ENCODE peak calls at places on chromosomes 12 and 14, in seven cellular contexts. One of them, this sample, is unnamed.

GRCh38 chr14:61460853-61461611 is 139.7 kb downstream of the PRKCH start:
- DNase-seq in astrocyte of the spinal cord: no peak
- DNase-seq in dorsolateral prefrontal cortex: no peak
- DNase-seq in tibial artery: no peak
- DNase-seq in lower lobe of right lung: no peak
- DNase-seq in choroid plexus epithelial cell: peak; percentile 26
- DNase-seq in nephron progenitor cell: no peak
- DNase-seq in this sample: no peak

GRCh38 chr12:17949558-17950141 is 140.3 kb downstream of the RERGL start:
- DNase-seq in tibial artery: no peak
- DNase-seq in astrocyte of the spinal cord: no peak
- DNase-seq in choroid plexus epithelial cell: no peak
- DNase-seq in lower lobe of right lung: no peak
- DNase-seq in dorsolateral prefrontal cortex: no peak
- DNase-seq in nephron progenitor cell: no peak
- DNase-seq in this sample: no peak

GRCh38 chr12:68094645-68095395 is 64.7 kb downstream of the IFNG start:
- DNase-seq in nephron progenitor cell: no peak
- DNase-seq in dorsolateral prefrontal cortex: no peak
- DNase-seq in lower lobe of right lung: no peak
- DNase-seq in astrocyte of the spinal cord: no peak
- DNase-seq in choroid plexus epithelial cell: no peak
- DNase-seq in tibial artery: no peak
- DNase-seq in this sample: no peak

GRCh38 chr14:24430143-24430681 is 458 bp downstream of the KHNYN start:
- DNase-seq in nephron progenitor cell: peak; percentile 69
- DNase-seq in lower lobe of right lung: peak; percentile 85
- DNase-seq in dorsolateral prefrontal cortex: no peak
- DNase-seq in tibial artery: peak; percentile 94
- DNase-seq in astrocyte of the spinal cord: peak; percentile 77
- DNase-seq in choroid plexus epithelial cell: peak; percentile 80
- DNase-seq in this sample: peak; percentile 49

GRCh38 chr14:100589071-100589759 is 2.0 kb upstream of the BEGAIN start:
- DNase-seq in tibial artery: peak; percentile 56
- DNase-seq in lower lobe of right lung: no peak
- DNase-seq in astrocyte of the spinal cord: no peak
- DNase-seq in choroid plexus epithelial cell: no peak
- DNase-seq in nephron progenitor cell: peak; percentile 13
- DNase-seq in dorsolateral prefrontal cortex: no peak
- DNase-seq in this sample: no peak

GRCh38 chr14:50560929-50561280 is 960 bp downstream of the ATL1 start:
- DNase-seq in choroid plexus epithelial cell: peak; percentile 58
- DNase-seq in nephron progenitor cell: peak; percentile 70
- DNase-seq in tibial artery: peak; percentile 95
- DNase-seq in dorsolateral prefrontal cortex: peak; percentile 89
- DNase-seq in astrocyte of the spinal cord: peak; percentile 48
- DNase-seq in lower lobe of right lung: peak; percentile 92
- DNase-seq in this sample: peak; percentile 63

GRCh38 chr12:131116437-131117117 is 162.9 kb downstream of the ADGRD1 start:
- DNase-seq in choroid plexus epithelial cell: peak; percentile 15
- DNase-seq in dorsolateral prefrontal cortex: no peak
- DNase-seq in astrocyte of the spinal cord: no peak
- DNase-seq in lower lobe of right lung: peak; percentile 28
- DNase-seq in nephron progenitor cell: peak; percentile 54
- DNase-seq in tibial artery: no peak
- DNase-seq in this sample: peak; percentile 37

GRCh38 chr12:24561882-24562760 is 386.8 kb downstream of the BCAT1 start:
- DNase-seq in choroid plexus epithelial cell: peak; percentile 81
- DNase-seq in dorsolateral prefrontal cortex: peak; percentile 65
- DNase-seq in astrocyte of the spinal cord: peak; percentile 75
- DNase-seq in tibial artery: peak; percentile 88
- DNase-seq in lower lobe of right lung: peak; percentile 82
- DNase-seq in nephron progenitor cell: peak; percentile 77
- DNase-seq in this sample: peak; percentile 68

GRCh38 chr14:70956511-70956910 is 49.3 kb downstream of the PCNX1 start:
- DNase-seq in dorsolateral prefrontal cortex: no peak
- DNase-seq in tibial artery: no peak
- DNase-seq in lower lobe of right lung: no peak
- DNase-seq in choroid plexus epithelial cell: no peak
- DNase-seq in astrocyte of the spinal cord: no peak
- DNase-seq in nephron progenitor cell: no peak
- DNase-seq in this sample: no peak

GRCh38 chr14:70954068-70954467 is 46.8 kb downstream of the PCNX1 start:
- DNase-seq in nephron progenitor cell: no peak
- DNase-seq in choroid plexus epithelial cell: no peak
- DNase-seq in dorsolateral prefrontal cortex: no peak
- DNase-seq in lower lobe of right lung: no peak
- DNase-seq in tibial artery: no peak
- DNase-seq in astrocyte of the spinal cord: no peak
- DNase-seq in this sample: no peak

GRCh38 chr14:70957710-70958109 is 50.5 kb downstream of the PCNX1 start:
- DNase-seq in dorsolateral prefrontal cortex: no peak
- DNase-seq in nephron progenitor cell: no peak
- DNase-seq in astrocyte of the spinal cord: no peak
- DNase-seq in lower lobe of right lung: no peak
- DNase-seq in tibial artery: no peak
- DNase-seq in choroid plexus epithelial cell: no peak
- DNase-seq in this sample: no peak

GRCh38 chr14:70952485-70952884 is 45.2 kb downstream of the PCNX1 start:
- DNase-seq in choroid plexus epithelial cell: no peak
- DNase-seq in nephron progenitor cell: no peak
- DNase-seq in astrocyte of the spinal cord: no peak
- DNase-seq in dorsolateral prefrontal cortex: no peak
- DNase-seq in lower lobe of right lung: no peak
- DNase-seq in tibial artery: no peak
- DNase-seq in this sample: no peak

GRCh38 chr14:70955543-70956480 is 48.6 kb downstream of the PCNX1 start:
- DNase-seq in dorsolateral prefrontal cortex: no peak
- DNase-seq in astrocyte of the spinal cord: peak; percentile 22
- DNase-seq in tibial artery: no peak
- DNase-seq in nephron progenitor cell: no peak
- DNase-seq in lower lobe of right lung: no peak
- DNase-seq in choroid plexus epithelial cell: peak; percentile 53
- DNase-seq in this sample: no peak
- TF ChIP-seq CTCF in dorsolateral prefrontal cortex: peak; percentile 55
- TF ChIP-seq CTCF in astrocyte of the spinal cord: peak; percentile 76
- TF ChIP-seq CTCF in tibial artery: peak; percentile 32
- TF ChIP-seq CTCF in nephron progenitor cell: peak; percentile 36
- TF ChIP-seq CTCF in lower lobe of right lung: peak; percentile 55
- TF ChIP-seq CTCF in choroid plexus epithelial cell: peak; percentile 82
- TF ChIP-seq CTCF in this sample: peak; percentile 57

GRCh38 chr14:91925727-91926121 is 21.8 kb downstream of the FBLN5 start:
- DNase-seq in tibial artery: no peak
- DNase-seq in lower lobe of right lung: no peak
- DNase-seq in astrocyte of the spinal cord: no peak
- DNase-seq in dorsolateral prefrontal cortex: no peak
- DNase-seq in nephron progenitor cell: no peak
- DNase-seq in choroid plexus epithelial cell: no peak
- DNase-seq in this sample: no peak

GRCh38 chr14:91924871-91925726 is 22.4 kb downstream of the FBLN5 start:
- DNase-seq in lower lobe of right lung: no peak
- DNase-seq in astrocyte of the spinal cord: no peak
- DNase-seq in tibial artery: peak; percentile 72
- DNase-seq in choroid plexus epithelial cell: peak; percentile 54
- DNase-seq in dorsolateral prefrontal cortex: no peak
- DNase-seq in nephron progenitor cell: no peak
- DNase-seq in this sample: no peak

GRCh38 chr14:91927800-91928199 is 19.7 kb downstream of the FBLN5 start:
- DNase-seq in lower lobe of right lung: no peak
- DNase-seq in dorsolateral prefrontal cortex: no peak
- DNase-seq in astrocyte of the spinal cord: no peak
- DNase-seq in choroid plexus epithelial cell: no peak
- DNase-seq in nephron progenitor cell: no peak
- DNase-seq in tibial artery: peak; percentile 74
- DNase-seq in this sample: no peak

GRCh38 chr14:91926131-91926890 is 21.2 kb downstream of the FBLN5 start:
- DNase-seq in nephron progenitor cell: no peak
- DNase-seq in dorsolateral prefrontal cortex: no peak
- DNase-seq in choroid plexus epithelial cell: no peak
- DNase-seq in tibial artery: no peak
- DNase-seq in astrocyte of the spinal cord: no peak
- DNase-seq in lower lobe of right lung: no peak
- DNase-seq in this sample: no peak

GRCh38 chr14:91927216-91927615 is 20.3 kb downstream of the FBLN5 start:
- DNase-seq in tibial artery: no peak
- DNase-seq in lower lobe of right lung: no peak
- DNase-seq in nephron progenitor cell: no peak
- DNase-seq in dorsolateral prefrontal cortex: no peak
- DNase-seq in choroid plexus epithelial cell: peak; percentile 59
- DNase-seq in astrocyte of the spinal cord: no peak
- DNase-seq in this sample: no peak
- TF ChIP-seq CTCF in tibial artery: no peak
- TF ChIP-seq CTCF in lower lobe of right lung: no peak
- TF ChIP-seq CTCF in nephron progenitor cell: no peak
- TF ChIP-seq CTCF in dorsolateral prefrontal cortex: no peak
- TF ChIP-seq CTCF in choroid plexus epithelial cell: no peak
- TF ChIP-seq CTCF in astrocyte of the spinal cord: no peak
- TF ChIP-seq CTCF in this sample: no peak

GRCh38 chr12:118706437-118706836 is 274.9 kb upstream of the SRRM4 start:
- DNase-seq in nephron progenitor cell: no peak
- DNase-seq in lower lobe of right lung: no peak
- DNase-seq in astrocyte of the spinal cord: no peak
- DNase-seq in dorsolateral prefrontal cortex: no peak
- DNase-seq in choroid plexus epithelial cell: no peak
- DNase-seq in tibial artery: no peak
- DNase-seq in this sample: no peak

GRCh38 chr12:118704517-118704916 is 276.8 kb upstream of the SRRM4 start:
- DNase-seq in dorsolateral prefrontal cortex: no peak
- DNase-seq in astrocyte of the spinal cord: no peak
- DNase-seq in choroid plexus epithelial cell: no peak
- DNase-seq in nephron progenitor cell: no peak
- DNase-seq in lower lobe of right lung: no peak
- DNase-seq in tibial artery: no peak
- DNase-seq in this sample: no peak
- TF ChIP-seq CTCF in dorsolateral prefrontal cortex: peak; percentile 35
- TF ChIP-seq CTCF in astrocyte of the spinal cord: no peak
- TF ChIP-seq CTCF in choroid plexus epithelial cell: no peak
- TF ChIP-seq CTCF in nephron progenitor cell: no peak
- TF ChIP-seq CTCF in lower lobe of right lung: no peak
- TF ChIP-seq CTCF in tibial artery: no peak
- TF ChIP-seq CTCF in this sample: no peak

DNA sequence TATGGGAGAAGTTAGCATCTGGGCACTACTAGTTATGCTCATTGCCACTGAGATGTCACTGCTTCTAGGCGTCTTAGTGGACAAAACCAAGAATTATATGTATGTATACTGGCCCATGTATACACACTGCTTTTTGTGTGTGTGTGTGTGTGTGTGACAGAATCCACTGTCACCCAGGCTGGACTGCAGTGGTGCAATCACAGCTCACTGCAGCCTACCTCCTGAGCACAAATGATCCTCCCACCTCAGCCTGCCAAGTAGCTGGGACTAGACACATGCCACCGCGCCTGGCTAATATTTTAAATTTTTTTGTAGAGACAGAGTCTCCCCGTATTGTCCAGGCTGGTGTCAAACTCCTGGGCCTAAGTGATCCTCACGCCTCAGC is 25.2 kb downstream of the LIMA1 start:
- DNase-seq in choroid plexus epithelial cell: no peak
- DNase-seq in astrocyte of the spinal cord: no peak
- DNase-seq in nephron progenitor cell: no peak
- DNase-seq in dorsolateral prefrontal cortex: no peak
- DNase-seq in tibial artery: peak; percentile 83
- DNase-seq in lower lobe of right lung: no peak
- DNase-seq in this sample: no peak
- TF ChIP-seq CTCF in choroid plexus epithelial cell: no peak
- TF ChIP-seq CTCF in astrocyte of the spinal cord: no peak
- TF ChIP-seq CTCF in nephron progenitor cell: no peak
- TF ChIP-seq CTCF in dorsolateral prefrontal cortex: no peak
- TF ChIP-seq CTCF in tibial artery: no peak
- TF ChIP-seq CTCF in lower lobe of right lung: no peak
- TF ChIP-seq CTCF in this sample: no peak

GRCh38 chr12:96399081-96399918 is 939 bp downstream of the CDK17 start:
- DNase-seq in astrocyte of the spinal cord: peak; percentile 75
- DNase-seq in tibial artery: peak; percentile 87
- DNase-seq in nephron progenitor cell: peak; percentile 79
- DNase-seq in lower lobe of right lung: peak; percentile 89
- DNase-seq in choroid plexus epithelial cell: peak; percentile 57
- DNase-seq in dorsolateral prefrontal cortex: peak; percentile 68
- DNase-seq in this sample: peak; percentile 56
- TF ChIP-seq CTCF in astrocyte of the spinal cord: peak; percentile 15
- TF ChIP-seq CTCF in tibial artery: peak; percentile 18
- TF ChIP-seq CTCF in nephron progenitor cell: no peak
- TF ChIP-seq CTCF in lower lobe of right lung: no peak
- TF ChIP-seq CTCF in choroid plexus epithelial cell: no peak
- TF ChIP-seq CTCF in dorsolateral prefrontal cortex: peak; percentile 39
- TF ChIP-seq CTCF in this sample: no peak

DNA sequence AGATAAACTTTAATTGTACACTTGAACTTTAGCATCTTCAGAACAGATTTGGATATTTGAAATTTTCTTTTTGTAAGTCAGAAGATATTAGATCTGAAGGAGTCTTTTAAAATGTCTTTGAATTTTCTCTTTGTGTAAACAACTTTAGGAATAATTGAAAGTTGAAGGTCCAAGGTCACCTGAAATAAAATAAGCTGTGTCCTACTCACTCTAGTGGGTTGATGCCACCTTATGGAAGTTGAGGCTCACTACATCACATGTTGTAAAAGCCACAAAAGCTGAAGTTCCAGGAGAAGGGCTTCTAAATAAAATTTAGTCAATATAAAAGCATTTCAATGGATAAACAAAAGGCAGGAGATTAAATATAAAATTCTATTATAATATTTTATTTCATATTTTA is 122.0 kb upstream of the ATXN7L3B start:
- DNase-seq in lower lobe of right lung: no peak
- DNase-seq in dorsolateral prefrontal cortex: no peak
- DNase-seq in astrocyte of the spinal cord: peak; percentile 44
- DNase-seq in choroid plexus epithelial cell: peak; percentile 54
- DNase-seq in tibial artery: no peak
- DNase-seq in nephron progenitor cell: peak; percentile 10
- DNase-seq in this sample: no peak
- TF ChIP-seq CTCF in lower lobe of right lung: peak; percentile 24
- TF ChIP-seq CTCF in dorsolateral prefrontal cortex: peak; percentile 67
- TF ChIP-seq CTCF in astrocyte of the spinal cord: peak; percentile 68
- TF ChIP-seq CTCF in choroid plexus epithelial cell: peak; percentile 67
- TF ChIP-seq CTCF in tibial artery: no peak
- TF ChIP-seq CTCF in nephron progenitor cell: peak; percentile 56
- TF ChIP-seq CTCF in this sample: peak; percentile 74